ENCODE peak calls at places on chromosomes 7 and 10, in four cellular contexts. I is ovary, D is gastrocnemius medialis, V is body of pancreas. E is an unnamed sample.

GRCh38 chr10:1370298-1370697 is 314.1 kb downstream of the WDR37 start:
- DNase-seq in D (no peak), I (no peak), V (no peak), E (no peak)

GRCh38 chr7:45132708-45133320 is 21.3 kb upstream of the TBRG4 start:
- DNase-seq in I (no peak), V (no peak), D (no peak), E (no peak)

GRCh38 chr10:102935939-102936605 is 18.0 kb downstream of the CNNM2 start:
- DNase-seq in D (no peak), I (no peak), V (no peak), E (no peak)

GRCh38 chr7:47366211-47366610 is 215.7 kb downstream of the TNS3 start:
- DNase-seq in V (no peak), I (no peak), D (peak; percentile 69), E (no peak)

GRCh38 chr10:86288695-86289576 is 77.7 kb downstream of the GRID1 start:
- DNase-seq in I (no peak), D (no peak), V (no peak), E (no peak)

GRCh38 chr7:138204285-138204988 is 128.2 kb downstream of the AKR1D1 start:
- DNase-seq in I (no peak), D (no peak), V (no peak), E (no peak)

GRCh38 chr7:158358926-158359645 is 228.5 kb downstream of the PTPRN2 start:
- DNase-seq in I (no peak), V (no peak), D (no peak), E (no peak)

GRCh38 chr10:62048919-62049636 is 147.6 kb downstream of the ARID5B start:
- DNase-seq in V (peak; percentile 50), D (peak; percentile 99), I (peak; percentile 88), E (peak; percentile 87)

GRCh38 chr10:94362360-94363250 is at the start of gene NOC3L:
- DNase-seq in I (peak; percentile 97), D (peak; percentile 92), V (peak; percentile 96), E (peak; percentile 94)
- TF ChIP-seq POLR2A in I (no peak), D (no peak), V (peak; percentile 64), E (no peak)

DNA sequence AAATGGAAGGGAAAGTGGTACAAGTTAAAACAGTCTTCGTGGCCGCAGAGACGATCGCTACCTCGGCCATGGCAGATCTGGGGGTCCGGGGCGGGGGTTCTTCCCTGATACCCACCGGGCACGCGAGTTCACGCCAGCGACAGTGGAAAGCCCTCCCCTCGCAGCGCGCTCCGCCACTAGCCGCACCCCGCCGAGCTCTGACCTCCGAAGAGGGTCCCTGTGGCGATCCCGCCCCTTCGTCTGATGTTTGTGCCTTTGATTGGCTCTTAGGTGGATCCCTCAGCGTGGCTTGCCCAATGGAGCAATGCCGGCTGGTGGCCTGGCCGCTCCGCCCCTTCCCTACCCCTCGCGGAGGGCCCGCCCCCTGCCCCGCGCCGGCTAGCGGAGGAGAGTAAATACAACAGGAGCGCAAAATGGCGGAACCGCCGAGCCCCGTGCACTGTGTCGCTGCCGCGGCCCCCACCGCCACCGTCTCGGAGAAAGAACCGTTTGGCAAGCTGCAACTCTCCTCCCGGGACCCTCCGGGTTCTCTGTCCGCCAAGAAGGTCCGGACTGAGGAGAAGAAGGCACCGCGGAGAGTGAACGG is at the start of gene RSBN1L:
- DNase-seq in D (peak; percentile 99), I (peak; percentile 98), V (peak; percentile 98), E (peak; percentile 99)
- TF ChIP-seq CTCF in D (peak; percentile 24), I (peak; percentile 61), V (peak; percentile 45), E (peak; percentile 46)

GRCh38 chr10:21807162-21807561 is 196.4 kb downstream of the DNAJC1 start:
- DNase-seq in I (no peak), D (no peak), V (no peak), E (no peak)
- H3K4me1 ChIP-seq in I (no peaks in the 10 kb centered on the region), D (no peaks in the 10 kb centered on the region), V (no peaks in the 10 kb centered on the region), E (no peaks in the 10 kb centered on the region)

DNA sequence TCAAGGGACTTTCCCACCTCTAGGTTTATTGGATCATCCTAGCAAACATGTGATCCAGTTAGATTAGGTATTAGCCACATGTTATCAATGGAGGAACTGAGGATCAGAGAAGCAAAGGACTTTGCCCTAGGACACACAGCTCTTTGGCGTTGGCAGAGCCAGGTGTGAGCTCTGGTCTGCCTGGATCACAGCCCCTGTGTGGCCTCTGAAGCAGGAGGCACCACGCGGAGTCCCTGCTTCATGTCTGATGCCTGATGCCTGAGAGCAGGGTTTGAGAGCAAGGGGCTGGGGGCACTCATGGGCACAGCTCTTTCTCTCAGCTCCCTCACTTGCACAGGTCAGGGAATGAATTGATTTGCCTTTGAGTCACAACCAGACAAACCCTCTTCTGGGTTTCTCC is 64.7 kb upstream of the CTBP2 start:
- DNase-seq in D (no peak), V (no peak), I (no peak), E (no peak)
- TF ChIP-seq POLR2A in D (no peak), V (no peak), I (no peak), E (no peak)

GRCh38 chr7:99918959-99919813 is at the start of gene TRIM4:
- DNase-seq in D (peak; percentile 89), I (peak; percentile 93), V (peak; percentile 88), E (peak; percentile 92)
- TF ChIP-seq CTCF in D (peak; percentile 23), I (no peak), V (peak; percentile 26), E (no peak)